ENCODE peak calls at places on chromosomes 16 and 17, in seven cellular contexts. Q is CD8-positive, alpha-beta T cell; Z is heart right ventricle; C is fibroblast of the aortic adventitia; M is upper lobe of right lung; L is fibroblast of mammary gland; X is right lobe of liver. Y is an unnamed sample.

GRCh38 chr17:14118951-14119350 is 49.6 kb downstream of the COX10 start:
- DNase-seq in Z (no peak), Q (no peak), L (no peak), X (no peak), M (no peak), C (no peak), Y (no peak)

GRCh38 chr17:38715216-38715943 is 10.3 kb downstream of the MLLT6 start:
- DNase-seq in X (no peak), Z (no peak), M (no peak), L (no peak), C (no peak), Q (no peak), Y (no peak)

GRCh38 chr17:72702998-72703397 is 389.5 kb downstream of the SLC39A11 start:
- DNase-seq in L (peak), Z (no peak), M (no peak), Q (no peak), X (no peak), C (no peak), Y (no peak)

GRCh38 chr16:85471469-85472431 is 141.4 kb upstream of the GSE1 start:
- DNase-seq in L (no peak), C (no peak), M (peak), X (no peak), Z (no peak), Q (no peak), Y (no peak)

GRCh38 chr16:12260647-12261262 is 284.2 kb downstream of the SNX29 start:
- DNase-seq in L (peak), Z (peak), C (no peak), X (no peak), M (no peak), Q (no peak), Y (no peak)

GRCh38 chr17:47719411-47720152 is 13.5 kb upstream of the TBX21 start:
- DNase-seq in C (peak), M (no peak), L (peak), X (no peak), Z (no peak), Q (peak), Y (no peak)

GRCh38 chr16:4691666-4692412 is 1.5 kb upstream of the NUDT16L1 start:
- DNase-seq in Z (no peak), X (peak), M (peak), L (no peak), Q (no peak), C (no peak), Y (peak)

GRCh38 chr17:19346351-19347255 is 15.9 kb downstream of the B9D1 start:
- DNase-seq in Q (no peak), C (peak), M (peak), L (peak), X (peak), Z (peak), Y (peak)

GRCh38 chr16:72815348-72816318 is 232.3 kb downstream of the ZFHX3 start:
- DNase-seq in L (no peak), Q (no peak), Z (no peak), M (no peak), C (no peak), X (no peak), Y (no peak)

GRCh38 chr16:61366006-61366405 is 670.2 kb downstream of the CDH8 start:
- DNase-seq in Q (no peak), C (no peak), X (no peak), L (no peak), Z (no peak), M (no peak), Y (no peak)

GRCh38 chr17:41539071-41539492 is 11.0 kb upstream of the KRT19 start:
- DNase-seq in Z (no peak), L (no peak), X (no peak), C (no peak), M (no peak), Q (no peak), Y (no peak)

GRCh38 chr17:5500247-5500803 is 14.0 kb downstream of the MIS12 start:
- DNase-seq in C (no peak), L (no peak), X (no peak), M (no peak), Z (no peak), Q (no peak), Y (no peak)

GRCh38 chr16:83143788-83144187 is 517.0 kb downstream of the CDH13 start:
- DNase-seq in C (peak), Z (no peak), Q (no peak), L (peak), M (no peak), X (no peak), Y (no peak)

GRCh38 chr17:40956401-40957254 is 10.1 kb downstream of the KRT39 start:
- DNase-seq in L (peak), C (peak), X (no peak), M (no peak), Q (no peak), Z (no peak), Y (no peak)

GRCh38 chr17:32461853-32462617 is 17.7 kb downstream of the PSMD11 start:
- DNase-seq in X (no peak), L (peak), Z (peak), M (no peak), Q (peak), C (peak), Y (no peak)

GRCh38 chr16:67177743-67178699 is 5.7 kb downstream of the MATCAP1 start:
- DNase-seq in Z (no peak), X (peak), Q (peak), L (peak), M (peak), C (no peak), Y (peak)

DNA sequence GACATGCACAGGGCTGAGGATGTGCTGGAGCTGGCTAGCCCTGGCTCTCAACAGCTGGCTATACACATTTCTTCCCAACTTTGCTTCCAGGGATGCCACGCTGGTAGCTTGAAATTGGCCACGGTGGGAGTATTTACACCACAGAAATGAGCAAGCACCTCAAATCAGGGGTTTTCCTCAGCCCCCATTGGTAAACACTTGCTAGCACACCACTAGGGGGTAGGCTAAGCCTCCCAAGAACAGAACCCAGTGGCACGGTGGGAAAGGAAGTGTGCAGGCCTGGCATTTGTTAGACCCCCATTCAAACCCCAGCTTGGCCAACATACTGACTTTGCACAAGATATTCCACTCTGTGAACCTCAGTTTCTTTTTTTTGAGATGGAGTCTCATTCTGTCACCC is 12.9 kb downstream of the DRC3 start:
- DNase-seq in Z (no peak), X (no peak), Q (no peak), M (no peak), C (no peak), L (peak), Y (no peak)
- TF ChIP-seq CTCF in Z (no peak), X (no peak), Q (no peak), M (no peak), C (peak), L (peak), Y (no peak)

DNA sequence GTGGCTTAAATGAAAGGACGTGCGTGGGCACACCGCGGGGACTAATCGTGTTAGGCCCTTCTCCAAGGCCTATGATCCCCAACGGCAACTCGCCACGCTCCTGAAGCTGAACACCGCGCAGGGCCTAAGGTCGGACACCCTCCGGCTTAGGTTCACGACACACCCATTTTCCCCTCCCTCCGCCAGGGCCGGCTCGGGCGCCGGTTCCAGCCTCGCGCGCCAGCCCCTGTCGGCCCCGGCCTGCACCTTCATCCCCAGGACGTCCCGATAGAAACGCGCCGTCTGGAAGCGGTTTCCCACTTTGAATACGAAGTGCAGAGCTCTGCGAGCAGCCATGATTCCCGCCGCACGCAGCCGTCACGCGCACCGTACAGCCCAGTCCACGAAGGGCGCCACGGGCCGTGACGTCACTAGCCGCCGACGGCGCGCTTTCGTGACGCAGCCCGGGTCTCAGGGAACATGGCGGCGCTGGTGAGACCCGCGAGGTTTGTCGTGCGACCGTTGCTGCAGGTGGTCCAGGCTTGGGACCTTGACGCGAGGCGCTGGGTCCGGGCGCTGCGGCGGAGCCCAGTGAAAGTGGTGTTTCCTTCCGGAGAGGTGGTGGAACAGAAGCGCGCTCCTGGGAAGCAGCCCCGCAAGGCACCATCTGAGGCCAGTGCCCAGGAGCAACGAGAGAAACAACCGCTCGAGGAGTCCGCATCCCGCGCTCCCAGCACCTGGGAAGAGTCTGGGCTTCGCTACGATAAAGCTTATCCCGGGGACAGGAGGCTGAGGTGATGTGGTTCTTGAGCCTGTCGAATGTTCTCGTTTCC is at the start of the genes GLOD4 and MRM3:
- DNase-seq in Q (peak), L (peak), X (peak), Z (peak), C (peak), M (peak), Y (peak)
- TF ChIP-seq CTCF in Q (no peak), L (no peak), X (no peak), Z (peak), C (peak), M (peak), Y (peak)

DNA sequence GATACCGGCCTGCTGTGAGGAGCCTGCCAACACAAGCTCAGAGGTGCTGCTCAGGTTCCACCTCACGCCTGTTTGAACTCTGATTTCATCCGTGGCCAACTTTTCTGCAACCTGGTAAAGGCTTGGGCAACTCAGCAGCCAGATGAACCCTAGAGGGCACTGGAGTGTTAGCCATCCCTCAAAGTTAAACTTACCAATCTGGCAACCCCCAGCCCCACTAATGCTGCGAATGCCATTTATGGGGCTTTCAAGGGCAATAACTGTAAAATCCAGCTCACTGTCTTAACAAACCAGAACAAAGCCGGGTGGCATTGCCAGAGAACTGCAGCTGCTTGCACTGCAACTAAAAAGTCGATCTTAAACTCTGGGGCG is 105.5 kb downstream of the AXIN2 start:
- DNase-seq in X (peak), C (peak), Q (no peak), L (peak), Z (peak), M (no peak), Y (no peak)
- TF ChIP-seq CTCF in X (peak), C (peak), Q (no peak), L (peak), Z (peak), M (peak), Y (peak)

GRCh38 chr17:45681706-45682105 is 102.4 kb upstream of the CRHR1 start:
- DNase-seq in C (no peak), M (no peak), Q (no peak), Z (no peak), L (no peak), X (no peak), Y (no peak)
- TF ChIP-seq CTCF in C (no peak), M (no peak), Q (no peak), Z (no peak), L (no peak), X (no peak), Y (no peak)

Y was measured in kidney.